ENCODE peak calls at places on chromosomes 1 and 21, in eight cellular contexts. L, N, W, C, G, O, F and Q are unnamed samples.

GRCh38 chr21:45542242-45542666 is at the start of gene SLC19A1:
- DNase-seq in L (peak; percentile 65), N (peak; percentile 78), W (peak; percentile 80), C (peak; percentile 70), G (peak; percentile 98), O (peak; percentile 90), F (peak; percentile 77), Q (no peak)

GRCh38 chr1:201119826-201120225 is 7.2 kb downstream of the ASCL5 start:
- DNase-seq in L (no peak), N (no peak), W (no peak), C (no peak), G (no peak), O (peak; percentile 61), F (no peak), Q (no peak)

GRCh38 chr21:28419811-28420210 is 572.9 kb downstream of the LTN1 start:
- DNase-seq in L (no peak), N (no peak), W (no peak), C (no peak), G (no peak), O (peak; percentile 12), F (no peak), Q (no peak)

GRCh38 chr1:188188317-188188716 is 1359.6 kb downstream of the PLA2G4A start:
- DNase-seq in L (no peak), N (no peak), W (no peak), C (no peak), G (no peak), O (no peak), F (no peak), Q (no peak)

GRCh38 chr1:43267291-43267805 is 2.4 kb upstream of the TMEM125 start:
- DNase-seq in L (no peak), N (no peak), W (no peak), C (no peak), G (no peak), O (peak; percentile 90), F (no peak), Q (no peak)

GRCh38 chr1:25503551-25504426 is 39.6 kb upstream of the LDLRAP1 start:
- DNase-seq in L (peak; percentile 69), N (peak; percentile 77), W (peak; percentile 50), C (no peak), G (peak; percentile 37), O (peak; percentile 29), F (peak; percentile 46), Q (no peak)

GRCh38 chr1:45512641-45513054 is 9.0 kb downstream of the PRDX1 start:
- DNase-seq in L (peak; percentile 69), N (peak; percentile 66), W (peak; percentile 60), C (no peak), G (peak; percentile 64), O (peak; percentile 87), F (peak; percentile 43), Q (no peak)

GRCh38 chr1:121546830-121547680 is 362.3 kb downstream of the SRGAP2C start:
- DNase-seq in L (no peak), N (no peak), W (no peak), C (no peak), G (no peak), O (no peak), F (no peak), Q (no peak)

GRCh38 chr1:50023292-50024159 is at the start of gene AGBL4:
- DNase-seq in L (peak; percentile 73), N (peak; percentile 39), W (peak; percentile 57), C (peak; percentile 15), G (peak; percentile 76), O (peak; percentile 23), F (peak; percentile 48), Q (no peak)

GRCh38 chr1:81703352-81703735 is 97.4 kb upstream of the ADGRL2 start:
- DNase-seq in L (no peak), N (no peak), W (no peak), C (no peak), G (no peak), O (peak; percentile 78), F (no peak), Q (no peak)

GRCh38 chr1:81920245-81920740 is 119.6 kb downstream of the ADGRL2 start:
- DNase-seq in L (no peak), N (no peak), W (peak; percentile 39), C (peak; percentile 15), G (no peak), O (peak; percentile 82), F (peak; percentile 46), Q (no peak)

GRCh38 chr1:23446644-23447310 is 22.2 kb upstream of the TCEA3 start:
- DNase-seq in L (no peak), N (no peak), W (no peak), C (no peak), G (no peak), O (no peak), F (no peak), Q (no peak)

GRCh38 chr1:88731475-88731874 is 47.4 kb downstream of the PKN2 start:
- DNase-seq in L (no peak), N (peak; percentile 22), W (no peak), C (peak; percentile 36), G (no peak), O (peak; percentile 91), F (no peak), Q (no peak)

GRCh38 chr1:114718661-114719423 is 2.3 kb upstream of the NRAS start:
- DNase-seq in L (no peak), N (no peak), W (no peak), C (no peak), G (no peak), O (peak; percentile 66), F (no peak), Q (no peak)

GRCh38 chr21:35428489-35428888 is 379.4 kb upstream of the RUNX1 start:
- DNase-seq in L (no peak), N (no peak), W (peak; percentile 6), C (no peak), G (no peak), O (peak; percentile 21), F (peak; percentile 34), Q (no peak)

GRCh38 chr1:198258491-198258890 is 101.7 kb downstream of the NEK7 start:
- DNase-seq in L (no peak), N (no peak), W (no peak), C (no peak), G (no peak), O (peak; percentile 72), F (no peak), Q (no peak)

GRCh38 chr1:8746554-8746953 is 70.9 kb downstream of the RERE start:
- DNase-seq in L (no peak), N (no peak), W (no peak), C (no peak), G (no peak), O (peak; percentile 48), F (no peak), Q (no peak)

GRCh38 chr1:9784508-9785133 is 39.1 kb downstream of the CLSTN1 start:
- DNase-seq in L (peak; percentile 72), N (peak; percentile 72), W (peak; percentile 44), C (no peak), G (peak; percentile 65), O (peak; percentile 58), F (no peak), Q (peak; percentile 63)

GRCh38 chr1:54095543-54096286 is 42.3 kb downstream of the TCEANC2 start:
- DNase-seq in L (no peak), N (no peak), W (no peak), C (no peak), G (no peak), O (no peak), F (no peak), Q (no peak)

GRCh38 chr1:20721117-20722061 is 3.6 kb upstream of the KIF17 start:
- DNase-seq in L (no peak), N (peak; percentile 5), W (no peak), C (peak; percentile 13), G (no peak), O (no peak), F (no peak), Q (no peak)

GRCh38 chr1:159829822-159830455 is 3.3 kb downstream of the SLAMF8 start:
- DNase-seq in L (no peak), N (no peak), W (no peak), C (no peak), G (no peak), O (peak; percentile 60), F (peak; percentile 27), Q (no peak)

GRCh38 chr1:220386494-220387195 is 114.4 kb upstream of the RAB3GAP2 start:
- DNase-seq in L (no peak), N (no peak), W (no peak), C (no peak), G (no peak), O (no peak), F (no peak), Q (no peak)

GRCh38 chr1:3004285-3005205 is 16.7 kb upstream of the ACTRT2 start:
- DNase-seq in L (no peak), N (no peak), W (no peak), C (no peak), G (no peak), O (no peak), F (no peak), Q (no peak)

GRCh38 chr1:48450505-48450904 is 21.5 kb downstream of the SPATA6 start:
- DNase-seq in L (no peak), N (no peak), W (no peak), C (no peak), G (no peak), O (peak; percentile 10), F (no peak), Q (no peak)
- TF ChIP-seq CTCF in L (no peak), N (no peak), W (no peak), C (no peak), G (no peak), O (peak; percentile 26), F (peak; percentile 4), Q (no peak)

GRCh38 chr1:231092380-231092779 is 52.3 kb upstream of the FAM89A start:
- DNase-seq in L (no peak), N (no peak), W (no peak), C (no peak), G (no peak), O (no peak), F (no peak), Q (no peak)

GRCh38 chr1:231091415-231091814 is 51.4 kb upstream of the FAM89A start:
- DNase-seq in L (no peak), N (no peak), W (no peak), C (no peak), G (no peak), O (no peak), F (no peak), Q (no peak)

GRCh38 chr1:231091853-231092301 is 51.8 kb upstream of the FAM89A start:
- DNase-seq in L (peak; percentile 67), N (peak; percentile 48), W (peak; percentile 42), C (no peak), G (peak; percentile 71), O (peak; percentile 21), F (no peak), Q (no peak)

GRCh38 chr1:231094421-231094820 is 54.4 kb upstream of the FAM89A start:
- DNase-seq in L (no peak), N (no peak), W (no peak), C (no peak), G (no peak), O (no peak), F (no peak), Q (no peak)

GRCh38 chr1:231093158-231093922 is 53.3 kb upstream of the FAM89A start:
- DNase-seq in L (no peak), N (no peak), W (no peak), C (no peak), G (no peak), O (peak; percentile 6), F (no peak), Q (no peak)
- TF ChIP-seq CTCF in L (no peak), N (no peak), W (no peak), C (no peak), G (peak; percentile 71), O (no peak), F (no peak), Q (peak; percentile 3)

GRCh38 chr1:184340984-184341383 is 45.8 kb upstream of the C1orf21 start:
- DNase-seq in L (no peak), N (no peak), W (no peak), C (no peak), G (no peak), O (peak; percentile 21), F (no peak), Q (no peak)
- TF ChIP-seq CTCF in L (no peak), N (no peak), W (no peak), C (no peak), G (peak; percentile 18), O (peak; percentile 10), F (no peak), Q (no peak)

GRCh38 chr1:116203192-116203723 is 92.1 kb downstream of the MAB21L3 start:
- DNase-seq in L (peak; percentile 15), N (no peak), W (no peak), C (no peak), G (no peak), O (peak; percentile 34), F (no peak), Q (no peak)
- TF ChIP-seq CTCF in L (no peak), N (no peak), W (no peak), C (no peak), G (peak; percentile 18), O (peak; percentile 11), F (no peak), Q (no peak)